ENCODE peak calls at places on chromosome 2, in ten cellular contexts. S, K, R, N, B, L, Z, Q, X and H are unnamed samples.

GRCh38 chr2:69565431-69565839 is 78.1 kb downstream of the AAK1 start:
- DNase-seq in S (peak), K (peak), R (peak), N (peak), B (peak), L (peak), Z (peak), Q (peak), X (peak), H (peak)

GRCh38 chr2:99722726-99723125 is 232.9 kb upstream of the REV1 start:
- DNase-seq in S (no peak), K (no peak), R (no peak), N (no peak), B (no peak), L (no peak), Z (no peak), Q (no peak), X (no peak), H (no peak)

GRCh38 chr2:5618271-5618670 is 73.9 kb upstream of the SOX11 start:
- DNase-seq in S (no peak), K (no peak), R (no peak), N (no peak), B (no peak), L (no peak), Z (no peak), Q (no peak), X (no peak), H (no peak)

GRCh38 chr2:149068225-149068995 is 29.9 kb downstream of the LYPD6B start:
- DNase-seq in S (no peak), K (no peak), R (no peak), N (no peak), B (no peak), L (no peak), Z (no peak), Q (no peak), X (no peak), H (no peak)

GRCh38 chr2:240598311-240598911 is 11.9 kb downstream of the CAPN10 start:
- DNase-seq in S (peak), K (no peak), R (no peak), N (no peak), B (no peak), L (peak), Z (no peak), Q (no peak), X (no peak), H (no peak)

GRCh38 chr2:98160574-98160973 is 73.6 kb downstream of the VWA3B start:
- DNase-seq in S (peak), K (no peak), R (no peak), N (peak), B (no peak), L (no peak), Z (no peak), Q (no peak), X (no peak), H (no peak)

GRCh38 chr2:227503433-227504406 is 31.8 kb downstream of the AGFG1 start:
- DNase-seq in S (no peak), K (peak), R (peak), N (peak), B (no peak), L (no peak), Z (no peak), Q (no peak), X (peak), H (no peak)

GRCh38 chr2:71849603-71850305 is 297.9 kb downstream of the CYP26B1 start:
- DNase-seq in S (no peak), K (no peak), R (no peak), N (no peak), B (no peak), L (no peak), Z (no peak), Q (no peak), X (no peak), H (no peak)

GRCh38 chr2:106108351-106108750 is 85.8 kb downstream of the UXS1 start:
- DNase-seq in S (no peak), K (peak), R (no peak), N (peak), B (no peak), L (no peak), Z (peak), Q (no peak), X (no peak), H (no peak)

GRCh38 chr2:157845081-157845480 is 31.0 kb downstream of the ACVR1 start:
- DNase-seq in S (no peak), K (no peak), R (no peak), N (no peak), B (no peak), L (no peak), Z (no peak), Q (no peak), X (no peak), H (no peak)

GRCh38 chr2:1756456-1756855 is 12.1 kb upstream of the PXDN start:
- DNase-seq in S (no peak), K (no peak), R (no peak), N (no peak), B (no peak), L (no peak), Z (no peak), Q (no peak), X (no peak), H (no peak)

GRCh38 chr2:196101325-196101981 is 32.8 kb upstream of the DNAH7 start:
- DNase-seq in S (no peak), K (no peak), R (no peak), N (peak), B (no peak), L (peak), Z (no peak), Q (no peak), X (no peak), H (no peak)

GRCh38 chr2:96531872-96532505 is 4.6 kb upstream of the ARID5A start:
- DNase-seq in S (peak), K (peak), R (peak), N (peak), B (peak), L (no peak), Z (peak), Q (peak), X (peak), H (peak)

GRCh38 chr2:105328281-105329196 is 996 bp downstream of the TGFBRAP1 start:
- DNase-seq in S (no peak), K (peak), R (peak), N (peak), B (no peak), L (no peak), Z (peak), Q (no peak), X (peak), H (no peak)

GRCh38 chr2:236046715-236047114 is 121.5 kb downstream of the GBX2 start:
- DNase-seq in S (no peak), K (no peak), R (no peak), N (no peak), B (no peak), L (no peak), Z (no peak), Q (no peak), X (no peak), H (no peak)

GRCh38 chr2:36960005-36960675 is 6.2 kb downstream of the STRN start:
- DNase-seq in S (no peak), K (no peak), R (no peak), N (no peak), B (no peak), L (peak), Z (no peak), Q (no peak), X (no peak), H (no peak)

GRCh38 chr2:41899189-41899588 is 148.6 kb upstream of the PKDCC start:
- DNase-seq in S (no peak), K (peak), R (no peak), N (no peak), B (no peak), L (no peak), Z (no peak), Q (no peak), X (no peak), H (no peak)

GRCh38 chr2:199855812-199856211 is 4.8 kb upstream of the FTCDNL1 start:
- DNase-seq in S (no peak), K (no peak), R (no peak), N (no peak), B (no peak), L (no peak), Z (no peak), Q (no peak), X (no peak), H (no peak)

GRCh38 chr2:119707117-119708087 is 28.4 kb downstream of the TMEM177 start:
- DNase-seq in S (no peak), K (no peak), R (no peak), N (no peak), B (no peak), L (no peak), Z (no peak), Q (no peak), X (no peak), H (no peak)

GRCh38 chr2:240455719-240456606 is 20.5 kb downstream of the GPC1 start:
- DNase-seq in S (peak), K (no peak), R (no peak), N (peak), B (no peak), L (no peak), Z (no peak), Q (no peak), X (no peak), H (no peak)